ENCODE peak calls at places on chromosome 16, in ten cellular contexts. One of them, this sample, is unnamed.

GRCh38 chr16:87305505-87306391 is 11.4 kb downstream of the C16orf95 start:
- DNase-seq in gastrocnemius medialis: no peak
- DNase-seq in GM12891: no peak
- DNase-seq in breast epithelium: no peak
- DNase-seq in stomach: no peak
- DNase-seq in body of pancreas: no peak
- DNase-seq in uterus: no peak
- DNase-seq in transverse colon: no peak
- DNase-seq in esophagus squamous epithelium: no peak
- DNase-seq in tibial nerve: no peak
- DNase-seq in this sample: no peak

GRCh38 chr16:68839831-68840230 is 3.5 kb upstream of the TANGO6 start:
- DNase-seq in transverse colon: no peak
- DNase-seq in esophagus squamous epithelium: no peak
- DNase-seq in stomach: no peak
- DNase-seq in GM12891: no peak
- DNase-seq in body of pancreas: no peak
- DNase-seq in uterus: no peak
- DNase-seq in breast epithelium: no peak
- DNase-seq in tibial nerve: no peak
- DNase-seq in gastrocnemius medialis: no peak
- DNase-seq in this sample: peak

GRCh38 chr16:4976079-4976478 is 17.9 kb downstream of the SEC14L5 start:
- DNase-seq in GM12891: peak
- DNase-seq in uterus: no peak
- DNase-seq in tibial nerve: no peak
- DNase-seq in body of pancreas: no peak
- DNase-seq in stomach: no peak
- DNase-seq in breast epithelium: no peak
- DNase-seq in transverse colon: no peak
- DNase-seq in gastrocnemius medialis: no peak
- DNase-seq in esophagus squamous epithelium: no peak
- DNase-seq in this sample: no peak

GRCh38 chr16:2159052-2159838 is 3.7 kb downstream of the TRAF7 start:
- DNase-seq in uterus: peak
- DNase-seq in breast epithelium: no peak
- DNase-seq in tibial nerve: peak
- DNase-seq in GM12891: no peak
- DNase-seq in esophagus squamous epithelium: no peak
- DNase-seq in stomach: peak
- DNase-seq in body of pancreas: no peak
- DNase-seq in gastrocnemius medialis: no peak
- DNase-seq in transverse colon: peak
- DNase-seq in this sample: no peak

GRCh38 chr16:65884018-65884417 is 482.5 kb upstream of the CDH5 start:
- DNase-seq in GM12891: no peak
- DNase-seq in gastrocnemius medialis: no peak
- DNase-seq in uterus: no peak
- DNase-seq in stomach: no peak
- DNase-seq in body of pancreas: no peak
- DNase-seq in breast epithelium: no peak
- DNase-seq in tibial nerve: no peak
- DNase-seq in transverse colon: no peak
- DNase-seq in esophagus squamous epithelium: no peak
- DNase-seq in this sample: no peak

GRCh38 chr16:83682126-83682857 is 125.5 kb upstream of the HSBP1 start:
- DNase-seq in breast epithelium: no peak
- DNase-seq in body of pancreas: no peak
- DNase-seq in stomach: no peak
- DNase-seq in GM12891: no peak
- DNase-seq in uterus: no peak
- DNase-seq in gastrocnemius medialis: no peak
- DNase-seq in tibial nerve: no peak
- DNase-seq in esophagus squamous epithelium: no peak
- DNase-seq in transverse colon: no peak
- DNase-seq in this sample: no peak

GRCh38 chr16:6484121-6484520 is 848.5 kb upstream of the RBFOX1 start:
- DNase-seq in gastrocnemius medialis: no peak
- DNase-seq in transverse colon: no peak
- DNase-seq in breast epithelium: no peak
- DNase-seq in uterus: no peak
- DNase-seq in GM12891: no peak
- DNase-seq in tibial nerve: no peak
- DNase-seq in stomach: no peak
- DNase-seq in body of pancreas: no peak
- DNase-seq in esophagus squamous epithelium: no peak
- DNase-seq in this sample: no peak

GRCh38 chr16:4384497-4384896 is 12.8 kb downstream of the VASN start:
- DNase-seq in tibial nerve: no peak
- DNase-seq in gastrocnemius medialis: no peak
- DNase-seq in stomach: no peak
- DNase-seq in esophagus squamous epithelium: no peak
- DNase-seq in transverse colon: no peak
- DNase-seq in GM12891: no peak
- DNase-seq in breast epithelium: no peak
- DNase-seq in uterus: no peak
- DNase-seq in body of pancreas: no peak
- DNase-seq in this sample: no peak

GRCh38 chr16:53055603-53056527 is 1.1 kb downstream of the CHD9 start:
- DNase-seq in tibial nerve: peak
- DNase-seq in breast epithelium: no peak
- DNase-seq in gastrocnemius medialis: no peak
- DNase-seq in esophagus squamous epithelium: no peak
- DNase-seq in transverse colon: peak
- DNase-seq in GM12891: no peak
- DNase-seq in uterus: peak
- DNase-seq in stomach: no peak
- DNase-seq in body of pancreas: no peak
- DNase-seq in this sample: peak

GRCh38 chr16:55037051-55037450 is 106.4 kb downstream of the IRX5 start:
- DNase-seq in breast epithelium: no peak
- DNase-seq in uterus: no peak
- DNase-seq in transverse colon: no peak
- DNase-seq in tibial nerve: no peak
- DNase-seq in GM12891: no peak
- DNase-seq in body of pancreas: no peak
- DNase-seq in gastrocnemius medialis: no peak
- DNase-seq in esophagus squamous epithelium: no peak
- DNase-seq in stomach: no peak
- DNase-seq in this sample: no peak

GRCh38 chr16:57422026-57422944 is 17.7 kb downstream of the CCL17 start:
- DNase-seq in esophagus squamous epithelium: no peak
- DNase-seq in stomach: peak
- DNase-seq in uterus: peak
- DNase-seq in breast epithelium: no peak
- DNase-seq in body of pancreas: peak
- DNase-seq in tibial nerve: peak
- DNase-seq in GM12891: no peak
- DNase-seq in transverse colon: peak
- DNase-seq in gastrocnemius medialis: no peak
- DNase-seq in this sample: peak

GRCh38 chr16:15643453-15644305 is 725 bp upstream of the MARF1 start:
- DNase-seq in tibial nerve: peak
- DNase-seq in body of pancreas: peak
- DNase-seq in uterus: peak
- DNase-seq in breast epithelium: no peak
- DNase-seq in transverse colon: peak
- DNase-seq in esophagus squamous epithelium: no peak
- DNase-seq in GM12891: no peak
- DNase-seq in stomach: no peak
- DNase-seq in gastrocnemius medialis: no peak
- DNase-seq in this sample: peak

GRCh38 chr16:31276600-31276999 is 16.8 kb downstream of the ITGAM start:
- DNase-seq in stomach: no peak
- DNase-seq in uterus: no peak
- DNase-seq in breast epithelium: no peak
- DNase-seq in esophagus squamous epithelium: no peak
- DNase-seq in body of pancreas: no peak
- DNase-seq in gastrocnemius medialis: no peak
- DNase-seq in GM12891: no peak
- DNase-seq in tibial nerve: no peak
- DNase-seq in transverse colon: no peak
- DNase-seq in this sample: no peak
- TF ChIP-seq POLR2A in stomach: no peak
- TF ChIP-seq POLR2A in uterus: no peak
- TF ChIP-seq POLR2A in breast epithelium: no peak
- TF ChIP-seq POLR2A in esophagus squamous epithelium: no peak
- TF ChIP-seq POLR2A in body of pancreas: no peak
- TF ChIP-seq POLR2A in gastrocnemius medialis: no peak
- TF ChIP-seq POLR2A in GM12891: no peak
- TF ChIP-seq POLR2A in tibial nerve: no peak
- TF ChIP-seq POLR2A in transverse colon: no peak
- TF ChIP-seq POLR2A in this sample: no peak

GRCh38 chr16:50696126-50696525 is 2.7 kb downstream of the NOD2 start:
- DNase-seq in body of pancreas: no peak
- DNase-seq in esophagus squamous epithelium: no peak
- DNase-seq in tibial nerve: no peak
- DNase-seq in uterus: no peak
- DNase-seq in breast epithelium: no peak
- DNase-seq in transverse colon: no peak
- DNase-seq in gastrocnemius medialis: no peak
- DNase-seq in GM12891: no peak
- DNase-seq in stomach: no peak
- DNase-seq in this sample: no peak

GRCh38 chr16:50695017-50696000 is 1.9 kb downstream of the NOD2 start:
- DNase-seq in GM12891: no peak
- DNase-seq in breast epithelium: no peak
- DNase-seq in stomach: no peak
- DNase-seq in tibial nerve: no peak
- DNase-seq in esophagus squamous epithelium: no peak
- DNase-seq in uterus: no peak
- DNase-seq in gastrocnemius medialis: no peak
- DNase-seq in transverse colon: no peak
- DNase-seq in body of pancreas: no peak
- DNase-seq in this sample: no peak

GRCh38 chr16:50697881-50698767 is 4.7 kb downstream of the NOD2 start:
- DNase-seq in GM12891: no peak
- DNase-seq in stomach: peak
- DNase-seq in transverse colon: peak
- DNase-seq in body of pancreas: no peak
- DNase-seq in esophagus squamous epithelium: no peak
- DNase-seq in uterus: peak
- DNase-seq in breast epithelium: no peak
- DNase-seq in gastrocnemius medialis: peak
- DNase-seq in tibial nerve: no peak
- DNase-seq in this sample: peak

GRCh38 chr16:50697421-50697715 is 4.0 kb downstream of the NOD2 start:
- DNase-seq in esophagus squamous epithelium: no peak
- DNase-seq in GM12891: no peak
- DNase-seq in body of pancreas: no peak
- DNase-seq in tibial nerve: no peak
- DNase-seq in breast epithelium: no peak
- DNase-seq in stomach: no peak
- DNase-seq in uterus: no peak
- DNase-seq in transverse colon: no peak
- DNase-seq in gastrocnemius medialis: no peak
- DNase-seq in this sample: no peak

DNA sequence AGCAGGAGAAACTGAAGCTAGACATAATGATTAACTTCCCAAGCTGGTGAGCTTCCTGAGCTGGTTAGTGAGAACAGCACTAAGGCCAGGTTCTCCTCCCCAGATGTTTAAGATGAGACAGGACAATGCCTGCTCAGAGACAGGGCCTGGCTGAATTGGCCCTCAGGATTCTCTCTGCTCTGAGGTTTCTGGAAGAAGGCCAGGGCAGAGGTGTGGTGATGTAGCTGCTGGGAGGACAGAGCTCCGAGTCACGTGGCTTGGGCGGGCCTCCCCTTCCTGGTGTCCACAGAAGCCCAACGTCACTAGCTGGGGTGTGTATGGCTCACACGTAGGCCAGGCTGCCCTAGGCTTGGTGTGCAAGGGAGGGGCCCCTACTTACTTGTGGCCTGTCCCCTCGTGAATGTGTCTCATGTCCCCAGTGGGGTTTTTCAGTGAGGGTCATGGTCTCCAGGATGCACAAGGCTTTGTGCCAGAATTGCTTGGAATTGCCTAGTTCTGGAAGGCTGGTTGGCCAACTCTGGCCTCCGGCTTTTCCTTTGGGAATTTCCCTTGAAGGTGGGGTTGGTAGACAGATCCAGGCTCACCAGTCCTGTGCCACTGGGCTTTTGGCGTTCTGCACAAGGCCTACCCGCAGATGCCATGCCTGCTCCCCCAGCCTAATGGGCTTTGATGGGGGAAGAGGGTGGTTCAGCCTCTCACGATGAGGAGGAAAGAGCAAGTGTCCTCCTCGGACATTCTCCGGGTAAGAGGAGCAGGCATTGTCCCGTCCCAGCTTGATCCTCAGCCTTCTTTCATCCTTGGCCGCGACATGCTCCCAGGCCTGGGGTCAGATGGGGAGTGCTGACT is 3.4 kb downstream of the NOD2 start:
- DNase-seq in uterus: peak
- DNase-seq in stomach: peak
- DNase-seq in esophagus squamous epithelium: peak
- DNase-seq in tibial nerve: peak
- DNase-seq in breast epithelium: peak
- DNase-seq in body of pancreas: peak
- DNase-seq in gastrocnemius medialis: peak
- DNase-seq in transverse colon: peak
- DNase-seq in GM12891: no peak
- DNase-seq in this sample: peak
- TF ChIP-seq POLR2A in uterus: no peak
- TF ChIP-seq POLR2A in stomach: no peak
- TF ChIP-seq POLR2A in esophagus squamous epithelium: peak
- TF ChIP-seq POLR2A in tibial nerve: no peak
- TF ChIP-seq POLR2A in breast epithelium: no peak
- TF ChIP-seq POLR2A in body of pancreas: no peak
- TF ChIP-seq POLR2A in gastrocnemius medialis: peak
- TF ChIP-seq POLR2A in transverse colon: no peak
- TF ChIP-seq POLR2A in GM12891: no peak
- TF ChIP-seq POLR2A in this sample: no peak

GRCh38 chr16:9053006-9053601 is 38.3 kb upstream of the HAPSTR1 start:
- DNase-seq in esophagus squamous epithelium: no peak
- DNase-seq in body of pancreas: peak
- DNase-seq in stomach: peak
- DNase-seq in tibial nerve: no peak
- DNase-seq in GM12891: no peak
- DNase-seq in uterus: peak
- DNase-seq in gastrocnemius medialis: peak
- DNase-seq in transverse colon: peak
- DNase-seq in breast epithelium: no peak
- DNase-seq in this sample: no peak
- TF ChIP-seq POLR2A in esophagus squamous epithelium: no peak
- TF ChIP-seq POLR2A in body of pancreas: no peak
- TF ChIP-seq POLR2A in stomach: no peak
- TF ChIP-seq POLR2A in tibial nerve: no peak
- TF ChIP-seq POLR2A in GM12891: no peak
- TF ChIP-seq POLR2A in uterus: no peak
- TF ChIP-seq POLR2A in gastrocnemius medialis: no peak
- TF ChIP-seq POLR2A in transverse colon: no peak
- TF ChIP-seq POLR2A in breast epithelium: no peak
- TF ChIP-seq POLR2A in this sample: no peak

DNA sequence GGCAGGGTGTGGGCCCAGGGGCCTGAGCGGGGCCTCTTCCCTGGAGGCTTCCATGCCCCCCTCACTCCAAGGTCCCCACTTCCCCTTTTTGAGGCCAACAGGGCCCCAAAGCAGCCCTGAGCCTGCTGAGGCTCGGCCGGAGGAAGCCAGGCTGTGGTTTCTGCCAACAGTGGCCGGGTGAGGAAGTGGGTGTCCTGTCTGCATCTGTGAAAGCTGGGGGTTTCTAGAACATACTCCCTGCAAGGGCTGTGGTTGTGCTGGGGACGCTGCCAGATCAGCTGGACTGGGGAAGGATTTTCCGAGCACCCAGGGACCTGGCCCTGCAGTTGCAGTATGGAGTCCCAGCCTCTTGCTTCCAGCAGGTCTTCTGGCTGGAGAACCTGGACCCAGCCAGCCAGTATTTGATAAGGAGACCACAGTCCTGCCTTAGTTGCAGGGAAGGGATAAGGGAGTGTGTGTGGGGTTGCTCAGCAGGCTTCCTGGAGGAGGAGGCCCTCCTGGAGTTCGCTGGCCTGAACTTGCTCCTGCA is 15.7 kb downstream of the ADCY7 start:
- DNase-seq in gastrocnemius medialis: peak
- DNase-seq in tibial nerve: peak
- DNase-seq in esophagus squamous epithelium: peak
- DNase-seq in GM12891: peak
- DNase-seq in uterus: no peak
- DNase-seq in stomach: peak
- DNase-seq in breast epithelium: no peak
- DNase-seq in transverse colon: peak
- DNase-seq in body of pancreas: peak
- DNase-seq in this sample: peak
- TF ChIP-seq POLR2A in gastrocnemius medialis: no peak
- TF ChIP-seq POLR2A in tibial nerve: no peak
- TF ChIP-seq POLR2A in esophagus squamous epithelium: no peak
- TF ChIP-seq POLR2A in GM12891: no peak
- TF ChIP-seq POLR2A in uterus: no peak
- TF ChIP-seq POLR2A in stomach: no peak
- TF ChIP-seq POLR2A in breast epithelium: no peak
- TF ChIP-seq POLR2A in transverse colon: no peak
- TF ChIP-seq POLR2A in body of pancreas: no peak
- TF ChIP-seq POLR2A in this sample: no peak